ENCODE peak calls at places on chromosomes 2 and 18, in seven cellular contexts. L is fibroblast of lung, V is HCT116, G is SK-N-SH, S is keratinocyte, I is HepG2, Y is MM.1S. Q is an unnamed sample.

GRCh38 chr2:43605079-43605655 is 9.3 kb upstream of the THADA start:
- DNase-seq in L (peak; percentile 77), V (peak; percentile 51), G (peak; percentile 55), S (no peak), I (peak; percentile 61), Y (peak; percentile 47), Q (peak; percentile 36)

GRCh38 chr2:114122861-114123391 is 233.0 kb downstream of the ACTR3 start:
- DNase-seq in L (no peak), V (no peak), G (no peak), S (no peak), I (no peak), Y (no peak), Q (no peak)

GRCh38 chr18:49072524-49072934 is 121.8 kb upstream of the SMAD7 start:
- DNase-seq in L (peak; percentile 57), V (no peak), G (peak; percentile 27), S (no peak), I (peak; percentile 77), Y (no peak), Q (no peak)

GRCh38 chr2:38296381-38296780 is 80.7 kb downstream of the ATL2 start:
- DNase-seq in L (no peak), V (no peak), G (no peak), S (no peak), I (no peak), Y (no peak), Q (peak; percentile 65)

GRCh38 chr2:112187805-112188596 is 49.8 kb downstream of the FBLN7 start:
- DNase-seq in L (no peak), V (peak; percentile 13), G (no peak), S (no peak), I (no peak), Y (no peak), Q (peak; percentile 65)

GRCh38 chr18:62763101-62763521 is 47.8 kb downstream of the PHLPP1 start:
- DNase-seq in L (no peak), V (no peak), G (no peak), S (peak; percentile 61), I (no peak), Y (peak; percentile 90), Q (peak; percentile 78)

GRCh38 chr2:142014536-142014935 is 116.3 kb downstream of the LRP1B start:
- DNase-seq in L (no peak), V (no peak), G (no peak), S (no peak), I (no peak), Y (no peak), Q (no peak)

GRCh38 chr2:219022616-219023015 is 18.7 kb downstream of the CFAP65 start:
- DNase-seq in L (no peak), V (no peak), G (no peak), S (no peak), I (no peak), Y (no peak), Q (no peak)

GRCh38 chr2:3785890-3786273 is 82.5 kb downstream of the DCDC2C start:
- DNase-seq in L (no peak), V (no peak), G (no peak), S (no peak), I (no peak), Y (no peak), Q (no peak)

GRCh38 chr18:67590571-67591141 is 74.1 kb upstream of the DSEL start:
- DNase-seq in L (peak; percentile 53), V (no peak), G (no peak), S (no peak), I (no peak), Y (peak; percentile 8), Q (peak; percentile 10)

GRCh38 chr2:117691980-117692379 is 122.5 kb upstream of the DDX18 start:
- DNase-seq in L (no peak), V (no peak), G (no peak), S (no peak), I (no peak), Y (no peak), Q (no peak)

GRCh38 chr2:104849618-104850097 is 4.3 kb upstream of the POU3F3 start:
- DNase-seq in L (peak; percentile 62), V (peak; percentile 38), G (peak; percentile 63), S (no peak), I (peak; percentile 47), Y (peak; percentile 68), Q (peak; percentile 21)

GRCh38 chr18:34598136-34598635 is 111.9 kb upstream of the DTNA start:
- DNase-seq in L (peak; percentile 53), V (no peak), G (no peak), S (no peak), I (no peak), Y (no peak), Q (no peak)

GRCh38 chr2:147198651-147199171 is 646.1 kb upstream of the ACVR2A start:
- DNase-seq in L (no peak), V (no peak), G (no peak), S (no peak), I (no peak), Y (no peak), Q (no peak)

GRCh38 chr2:74316616-74317295 is 26.5 kb downstream of the SLC4A5 start:
- DNase-seq in L (no peak), V (no peak), G (no peak), S (no peak), I (peak; percentile 17), Y (no peak), Q (no peak)

GRCh38 chr18:34224423-34225217 is at the start of gene NOL4:
- DNase-seq in L (no peak), V (no peak), G (peak; percentile 89), S (no peak), I (peak; percentile 51), Y (no peak), Q (peak; percentile 39)

GRCh38 chr2:36952748-36953197 is 13.6 kb downstream of the STRN start:
- DNase-seq in L (no peak), V (no peak), G (no peak), S (peak; percentile 25), I (no peak), Y (no peak), Q (peak; percentile 60)

GRCh38 chr2:189178726-189179606 is 595 bp downstream of the COL5A2 start:
- DNase-seq in L (peak; percentile 87), V (no peak), G (no peak), S (no peak), I (no peak), Y (no peak), Q (peak; percentile 63)

GRCh38 chr18:3044931-3045698 is 32.2 kb upstream of the LPIN2 start:
- DNase-seq in L (no peak), V (no peak), G (no peak), S (no peak), I (peak; percentile 58), Y (no peak), Q (peak; percentile 20)

GRCh38 chr2:62265116-62265515 is 69.2 kb downstream of the B3GNT2 start:
- DNase-seq in L (peak; percentile 68), V (no peak), G (no peak), S (no peak), I (no peak), Y (no peak), Q (no peak)

GRCh38 chr18:37634516-37634915 is 68.9 kb upstream of the CELF4 start:
- DNase-seq in L (no peak), V (no peak), G (no peak), S (no peak), I (no peak), Y (no peak), Q (no peak)

GRCh38 chr2:193502363-193503035 is 1307.8 kb upstream of the TMEFF2 start:
- DNase-seq in L (no peak), V (no peak), G (no peak), S (no peak), I (no peak), Y (no peak), Q (no peak)

GRCh38 chr2:21111012-21111411 is 12.8 kb upstream of the TDRD15 start:
- DNase-seq in L (no peak), V (no peak), G (no peak), S (no peak), I (no peak), Y (no peak), Q (no peak)

GRCh38 chr2:27078267-27079194 is at the start of gene EMILIN1:
- DNase-seq in L (peak; percentile 98), V (no peak), G (peak; percentile 97), S (no peak), I (no peak), Y (no peak), Q (no peak)
- H3K4me3 ChIP-seq in L (peak within 1 kb of the TSS; percentile 87), V (no peak within 1 kb of the TSS), G (peak within 1 kb of the TSS; percentile 93), S (no peak within 1 kb of the TSS), I (peak within 1 kb of the TSS; percentile 65), Y (peak within 1 kb of the TSS; percentile 57), Q (no peak within 1 kb of the TSS)

GRCh38 chr2:230722207-230722606 is 9.6 kb downstream of the CAB39 start:
- DNase-seq in L (no peak), V (no peak), G (no peak), S (no peak), I (no peak), Y (no peak), Q (no peak)

GRCh38 chr2:230719340-230719739 is 6.7 kb downstream of the CAB39 start:
- DNase-seq in L (no peak), V (no peak), G (no peak), S (no peak), I (no peak), Y (no peak), Q (no peak)

GRCh38 chr2:230721712-230722111 is 9.1 kb downstream of the CAB39 start:
- DNase-seq in L (no peak), V (no peak), G (no peak), S (no peak), I (no peak), Y (peak; percentile 48), Q (no peak)

GRCh38 chr2:230717595-230717994 is 5.0 kb downstream of the CAB39 start:
- DNase-seq in L (no peak), V (no peak), G (no peak), S (no peak), I (no peak), Y (no peak), Q (no peak)

DNA sequence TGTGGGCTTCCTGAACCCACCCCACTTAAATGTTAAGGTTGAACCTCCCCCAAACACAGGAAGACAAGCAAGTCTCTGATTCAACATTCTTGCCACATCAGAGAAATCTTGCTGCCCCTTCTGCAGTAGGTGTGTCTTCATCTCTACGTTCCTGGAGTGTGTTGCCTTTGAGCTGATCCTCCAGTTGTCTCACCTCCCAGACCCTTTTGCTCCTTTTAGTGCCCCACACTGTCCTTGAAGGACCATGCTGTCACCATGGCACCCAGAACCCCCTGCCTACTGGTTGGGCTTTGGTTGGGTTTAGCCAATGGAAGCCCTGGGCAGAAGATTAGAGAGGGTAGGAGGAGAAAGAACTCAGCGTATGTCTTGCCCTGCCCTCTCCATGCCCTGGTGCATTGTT is 10.7 kb downstream of the CAB39 start:
- DNase-seq in L (no peak), V (no peak), G (no peak), S (no peak), I (no peak), Y (no peak), Q (no peak)
- H4K20me1 ChIP-seq in L (no peaks in the 10 kb centered on the region), V (peaks cover 13% of the 10 kb centered on the region), G (peaks cover 48% of the 10 kb centered on the region), S (peaks cover 35% of the 10 kb centered on the region), I (peaks cover 5% of the 10 kb centered on the region), Y (peaks cover 6% of the 10 kb centered on the region), Q (peaks cover 7% of the 10 kb centered on the region)

DNA sequence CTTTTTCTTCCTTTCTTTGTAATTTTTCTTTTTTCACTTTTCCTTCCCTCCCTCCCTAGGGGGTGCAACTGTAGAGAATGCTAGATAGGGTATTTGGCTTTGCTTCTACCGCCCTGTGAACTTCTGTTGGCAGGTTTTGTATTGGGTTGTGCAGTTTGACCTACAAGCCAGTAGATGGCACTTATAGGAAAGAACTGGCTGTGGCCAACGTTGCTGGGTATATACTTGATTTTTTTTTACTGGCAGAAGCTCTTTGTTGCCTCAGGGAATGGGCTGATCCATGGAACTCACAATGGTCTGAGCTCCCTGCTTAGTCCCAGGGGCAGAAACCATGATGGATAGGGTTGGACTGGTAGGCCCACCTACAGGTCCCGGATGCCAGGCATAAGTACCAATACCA is 1019.5 kb upstream of the LRRTM1 start:
- DNase-seq in L (peak; percentile 25), V (peak; percentile 18), G (no peak), S (no peak), I (peak; percentile 16), Y (peak; percentile 40), Q (no peak)
- TF ChIP-seq CTCF in L (no peak), V (peak; percentile 56), G (peak; percentile 18), S (no peak), I (no peak), Y (peak; percentile 54), Q (peak; percentile 48)

GRCh38 chr2:69934614-69934908 is 19.7 kb downstream of the MXD1 start:
- DNase-seq in L (no peak), V (no peak), G (no peak), S (no peak), I (no peak), Y (no peak), Q (no peak)
- H3K4me3 ChIP-seq in L (no peak overlapping the region), V (no peak overlapping the region), G (no peak overlapping the region), S (no peak overlapping the region), I (no peak overlapping the region), Y (no peak overlapping the region), Q (no peak overlapping the region)